ENCODE peak calls at places on chromosomes 6 and 20, in ten cellular contexts. S is stimulated activated CD4-positive, alpha-beta T cell treated with anti-CD3 and anti-CD28 coated beads, Interleukin-2, amount 100 ng/mL, for 48 hours; P is fibroblast of mammary gland; E is kidney tubule cell; R is Calu3; J is body of pancreas; N is activated naive CD4-positive, alpha-beta T cell treated with anti-CD3 and anti-CD28 coated beads, Interleukin-2, amount 50 U/mL, for 72 hours; V is astrocyte; W is progenitor cell of endocrine pancreas; U is Karpas-422. G is an unnamed sample.

GRCh38 chr6:23272536-23272935 is 703.2 kb downstream of the HDGFL1 start:
- DNase-seq in S (no peak), P (no peak), E (no peak), R (no peak), J (no peak), N (no peak), V (no peak), W (no peak), U (no peak), G (no peak)

GRCh38 chr20:57329608-57330221 is at the start of gene SPO11:
- DNase-seq in S (no peak), P (no peak), E (no peak), R (no peak), J (no peak), N (no peak), V (no peak), W (no peak), U (peak), G (no peak)

GRCh38 chr20:60209048-60209447 is 250.8 kb downstream of the CDH26 start:
- DNase-seq in S (no peak), P (no peak), E (no peak), R (no peak), J (no peak), N (no peak), V (no peak), W (no peak), U (no peak), G (no peak)

GRCh38 chr6:106823732-106824351 is 150.7 kb downstream of the CD24 start:
- DNase-seq in S (no peak), P (no peak), E (peak), R (peak), J (peak), N (no peak), V (no peak), W (peak), U (no peak), G (no peak)

GRCh38 chr6:43970068-43970912 is 157.0 kb downstream of the MRPL14 start:
- DNase-seq in S (no peak), P (no peak), E (no peak), R (no peak), J (peak), N (no peak), V (no peak), W (no peak), U (no peak), G (no peak)

GRCh38 chr20:15917333-15917732 is 655.9 kb downstream of the KIF16B start:
- DNase-seq in S (no peak), P (no peak), E (no peak), R (no peak), J (no peak), N (no peak), V (no peak), W (no peak), U (no peak), G (no peak)

GRCh38 chr6:78844899-78845298 is 22.5 kb upstream of the IRAK1BP1 start:
- DNase-seq in S (no peak), P (no peak), E (no peak), R (no peak), J (peak), N (no peak), V (no peak), W (no peak), U (no peak), G (no peak)

GRCh38 chr20:44089987-44090674 is 96.9 kb downstream of the JPH2 start:
- DNase-seq in S (no peak), P (peak), E (peak), R (peak), J (peak), N (no peak), V (peak), W (no peak), U (peak), G (peak)

GRCh38 chr20:24943731-24944130 is 5.3 kb upstream of the CST7 start:
- DNase-seq in S (no peak), P (no peak), E (no peak), R (no peak), J (peak), N (no peak), V (no peak), W (no peak), U (no peak), G (no peak)

GRCh38 chr6:163199371-163199770 is 215.1 kb upstream of the QKI start:
- DNase-seq in S (no peak), P (no peak), E (no peak), R (no peak), J (no peak), N (no peak), V (no peak), W (no peak), U (no peak), G (no peak)

GRCh38 chr6:119083007-119083406 is 4.5 kb upstream of the FAM184A start:
- DNase-seq in S (no peak), P (no peak), E (no peak), R (no peak), J (no peak), N (no peak), V (no peak), W (no peak), U (no peak), G (no peak)

GRCh38 chr20:14687317-14687716 is 349.9 kb upstream of the FLRT3 start:
- DNase-seq in S (no peak), P (peak), E (peak), R (no peak), J (no peak), N (no peak), V (no peak), W (no peak), U (no peak), G (no peak)

GRCh38 chr6:8225113-8225512 is 122.8 kb upstream of the EEF1E1 start:
- DNase-seq in S (no peak), P (no peak), E (peak), R (no peak), J (no peak), N (no peak), V (no peak), W (no peak), U (no peak), G (no peak)

GRCh38 chr6:107075951-107076381 is 39.3 kb downstream of the BEND3 start:
- DNase-seq in S (no peak), P (peak), E (no peak), R (no peak), J (no peak), N (no peak), V (peak), W (no peak), U (peak), G (peak)

GRCh38 chr20:32501709-32502108 is 83.4 kb downstream of the NOL4L start:
- DNase-seq in S (no peak), P (peak), E (no peak), R (no peak), J (no peak), N (no peak), V (peak), W (no peak), U (no peak), G (peak)

GRCh38 chr6:153140299-153140698 is 9.2 kb upstream of the RGS17 start:
- DNase-seq in S (no peak), P (no peak), E (no peak), R (no peak), J (no peak), N (no peak), V (no peak), W (no peak), U (no peak), G (no peak)

GRCh38 chr6:21099338-21100314 is 493.9 kb upstream of the SOX4 start:
- DNase-seq in S (no peak), P (no peak), E (no peak), R (no peak), J (no peak), N (no peak), V (no peak), W (no peak), U (no peak), G (no peak)

GRCh38 chr20:63055575-63056235 is 48.9 kb upstream of the BHLHE23 start:
- DNase-seq in S (no peak), P (no peak), E (no peak), R (no peak), J (no peak), N (peak), V (no peak), W (no peak), U (no peak), G (no peak)

GRCh38 chr6:128509709-128510108 is 10.7 kb downstream of the PTPRK start:
- DNase-seq in S (no peak), P (no peak), E (no peak), R (no peak), J (no peak), N (no peak), V (no peak), W (no peak), U (no peak), G (no peak)

GRCh38 chr20:2750343-2751251 is 49.8 kb downstream of the CPXM1 start:
- DNase-seq in S (no peak), P (peak), E (peak), R (no peak), J (no peak), N (peak), V (no peak), W (no peak), U (peak), G (peak)

GRCh38 chr20:24753136-24753535 is 195.9 kb upstream of the CST7 start:
- DNase-seq in S (no peak), P (no peak), E (no peak), R (no peak), J (peak), N (no peak), V (no peak), W (no peak), U (no peak), G (no peak)

GRCh38 chr6:4402477-4402976 is 267.2 kb upstream of the ECI2 start:
- DNase-seq in S (no peak), P (peak), E (peak), R (no peak), J (no peak), N (no peak), V (peak), W (no peak), U (no peak), G (peak)

GRCh38 chr20:17648306-17648646 is 33.8 kb downstream of the RRBP1 start:
- DNase-seq in S (no peak), P (peak), E (no peak), R (no peak), J (no peak), N (no peak), V (no peak), W (no peak), U (no peak), G (no peak)

GRCh38 chr20:11376998-11377397 is 540.7 kb upstream of the BTBD3 start:
- DNase-seq in S (no peak), P (peak), E (peak), R (no peak), J (no peak), N (no peak), V (peak), W (no peak), U (no peak), G (peak)

GRCh38 chr6:4672772-4673171 is 103.4 kb upstream of the CDYL start:
- DNase-seq in S (no peak), P (no peak), E (no peak), R (no peak), J (no peak), N (no peak), V (peak), W (no peak), U (no peak), G (peak)

GRCh38 chr20:39049684-39050554 is 87.8 kb downstream of the DHX35 start:
- DNase-seq in S (peak), P (peak), E (peak), R (peak), J (peak), N (peak), V (peak), W (peak), U (peak), G (peak)

GRCh38 chr6:156771047-156771446 is 6.1 kb upstream of the ARID1B start:
- DNase-seq in S (no peak), P (peak), E (no peak), R (no peak), J (no peak), N (no peak), V (no peak), W (no peak), U (no peak), G (no peak)

GRCh38 chr6:81382852-81383251 is 369.6 kb downstream of the TENT5A start:
- DNase-seq in S (no peak), P (peak), E (no peak), R (no peak), J (no peak), N (no peak), V (no peak), W (no peak), U (no peak), G (no peak)

GRCh38 chr6:12806811-12807210 is 90.2 kb downstream of the PHACTR1 start:
- DNase-seq in S (no peak), P (no peak), E (no peak), R (no peak), J (no peak), N (no peak), V (no peak), W (no peak), U (no peak), G (no peak)

GRCh38 chr6:136920858-136921520 is 1.1 kb upstream of the SLC35D3 start:
- DNase-seq in S (no peak), P (peak), E (peak), R (peak), J (peak), N (no peak), V (no peak), W (no peak), U (no peak), G (peak)

GRCh38 chr20:62606551-62607201 is 35.6 kb upstream of the SLCO4A1 start:
- DNase-seq in S (no peak), P (peak), E (peak), R (no peak), J (peak), N (no peak), V (no peak), W (no peak), U (no peak), G (peak)

GRCh38 chr20:62258499-62259293 is 20.4 kb downstream of the OSBPL2 start:
- DNase-seq in S (no peak), P (peak), E (peak), R (no peak), J (no peak), N (no peak), V (peak), W (no peak), U (no peak), G (peak)

GRCh38 chr6:137903933-137904821 is 37.1 kb downstream of the TNFAIP3 start:
- DNase-seq in S (no peak), P (peak), E (peak), R (peak), J (no peak), N (no peak), V (peak), W (no peak), U (no peak), G (peak)

GRCh38 chr6:139666284-139666683 is 291.8 kb upstream of the CITED2 start:
- DNase-seq in S (no peak), P (no peak), E (no peak), R (no peak), J (no peak), N (no peak), V (no peak), W (no peak), U (no peak), G (no peak)

GRCh38 chr20:38156888-38157634 is 8.0 kb downstream of the TGM2 start:
- DNase-seq in S (no peak), P (no peak), E (peak), R (peak), J (no peak), N (no peak), V (no peak), W (no peak), U (no peak), G (peak)

GRCh38 chr6:11389977-11390376 is 147.6 kb upstream of the TMEM170B start:
- DNase-seq in S (no peak), P (no peak), E (peak), R (no peak), J (no peak), N (no peak), V (peak), W (no peak), U (no peak), G (peak)